ENCODE peak calls at places on chromosomes 11 and 22, in eight cellular contexts. One of them, this sample, is unnamed.

GRCh38 chr11:93796832-93797231 is 12.8 kb downstream of the MED17 start:
- DNase-seq in stimulated activated CD8-positive, alpha-beta memory T cell treated with anti-CD3 and anti-CD28 coated beads, Interleukin-15, amount 100 ng/mL, for 4 hours: no peak
- DNase-seq in RCC 7860: no peak
- DNase-seq in mucosa of descending colon: no peak
- DNase-seq in activated CD4-positive, alpha-beta T cell treated with anti-CD3 and anti-CD28 coated beads, Interleukin-2, amount 10 ng/mL, durations not matched to agents 7 days and 5 days: no peak
- DNase-seq in AG20443: no peak
- DNase-seq in T1000: no peak
- DNase-seq in effector CD4-positive, alpha-beta T cell: no peak
- DNase-seq in this sample: no peak

GRCh38 chr11:131748146-131749050 is 378.0 kb downstream of the NTM start:
- DNase-seq in RCC 7860: peak; percentile 29
- DNase-seq in AG20443: peak; percentile 78
- DNase-seq in activated CD4-positive, alpha-beta T cell treated with anti-CD3 and anti-CD28 coated beads, Interleukin-2, amount 10 ng/mL, durations not matched to agents 7 days and 5 days: peak; percentile 31
- DNase-seq in stimulated activated CD8-positive, alpha-beta memory T cell treated with anti-CD3 and anti-CD28 coated beads, Interleukin-15, amount 100 ng/mL, for 4 hours: no peak
- DNase-seq in mucosa of descending colon: no peak
- DNase-seq in effector CD4-positive, alpha-beta T cell: no peak
- DNase-seq in T1000: no peak
- DNase-seq in this sample: peak; percentile 52

GRCh38 chr11:16770016-16770415 is 31.6 kb downstream of the C11orf58 start:
- DNase-seq in mucosa of descending colon: no peak
- DNase-seq in effector CD4-positive, alpha-beta T cell: no peak
- DNase-seq in stimulated activated CD8-positive, alpha-beta memory T cell treated with anti-CD3 and anti-CD28 coated beads, Interleukin-15, amount 100 ng/mL, for 4 hours: no peak
- DNase-seq in activated CD4-positive, alpha-beta T cell treated with anti-CD3 and anti-CD28 coated beads, Interleukin-2, amount 10 ng/mL, durations not matched to agents 7 days and 5 days: no peak
- DNase-seq in T1000: no peak
- DNase-seq in RCC 7860: no peak
- DNase-seq in AG20443: no peak
- DNase-seq in this sample: no peak

GRCh38 chr22:49500076-49500460 is 327.6 kb downstream of the BRD1 start:
- DNase-seq in RCC 7860: no peak
- DNase-seq in activated CD4-positive, alpha-beta T cell treated with anti-CD3 and anti-CD28 coated beads, Interleukin-2, amount 10 ng/mL, durations not matched to agents 7 days and 5 days: no peak
- DNase-seq in T1000: no peak
- DNase-seq in AG20443: no peak
- DNase-seq in mucosa of descending colon: no peak
- DNase-seq in stimulated activated CD8-positive, alpha-beta memory T cell treated with anti-CD3 and anti-CD28 coated beads, Interleukin-15, amount 100 ng/mL, for 4 hours: no peak
- DNase-seq in effector CD4-positive, alpha-beta T cell: no peak
- DNase-seq in this sample: no peak

GRCh38 chr11:82003671-82004148 is 730.0 kb downstream of the FAM181B start:
- DNase-seq in RCC 7860: peak; percentile 11
- DNase-seq in mucosa of descending colon: no peak
- DNase-seq in T1000: peak; percentile 43
- DNase-seq in activated CD4-positive, alpha-beta T cell treated with anti-CD3 and anti-CD28 coated beads, Interleukin-2, amount 10 ng/mL, durations not matched to agents 7 days and 5 days: no peak
- DNase-seq in AG20443: peak; percentile 12
- DNase-seq in stimulated activated CD8-positive, alpha-beta memory T cell treated with anti-CD3 and anti-CD28 coated beads, Interleukin-15, amount 100 ng/mL, for 4 hours: no peak
- DNase-seq in effector CD4-positive, alpha-beta T cell: no peak
- DNase-seq in this sample: peak; percentile 72

GRCh38 chr11:129313588-129314288 is 61.9 kb upstream of the BARX2 start:
- DNase-seq in AG20443: peak; percentile 32
- DNase-seq in effector CD4-positive, alpha-beta T cell: no peak
- DNase-seq in stimulated activated CD8-positive, alpha-beta memory T cell treated with anti-CD3 and anti-CD28 coated beads, Interleukin-15, amount 100 ng/mL, for 4 hours: no peak
- DNase-seq in T1000: no peak
- DNase-seq in RCC 7860: no peak
- DNase-seq in mucosa of descending colon: no peak
- DNase-seq in activated CD4-positive, alpha-beta T cell treated with anti-CD3 and anti-CD28 coated beads, Interleukin-2, amount 10 ng/mL, durations not matched to agents 7 days and 5 days: no peak
- DNase-seq in this sample: no peak

GRCh38 chr11:66957971-66958231 is 282 bp downstream of the PC start:
- DNase-seq in AG20443: peak; percentile 74
- DNase-seq in mucosa of descending colon: no peak
- DNase-seq in RCC 7860: no peak
- DNase-seq in T1000: no peak
- DNase-seq in stimulated activated CD8-positive, alpha-beta memory T cell treated with anti-CD3 and anti-CD28 coated beads, Interleukin-15, amount 100 ng/mL, for 4 hours: no peak
- DNase-seq in activated CD4-positive, alpha-beta T cell treated with anti-CD3 and anti-CD28 coated beads, Interleukin-2, amount 10 ng/mL, durations not matched to agents 7 days and 5 days: no peak
- DNase-seq in effector CD4-positive, alpha-beta T cell: no peak
- DNase-seq in this sample: no peak

GRCh38 chr22:20174785-20175596 is 24.1 kb upstream of the CCDC188 start:
- DNase-seq in activated CD4-positive, alpha-beta T cell treated with anti-CD3 and anti-CD28 coated beads, Interleukin-2, amount 10 ng/mL, durations not matched to agents 7 days and 5 days: no peak
- DNase-seq in T1000: no peak
- DNase-seq in RCC 7860: no peak
- DNase-seq in mucosa of descending colon: no peak
- DNase-seq in stimulated activated CD8-positive, alpha-beta memory T cell treated with anti-CD3 and anti-CD28 coated beads, Interleukin-15, amount 100 ng/mL, for 4 hours: no peak
- DNase-seq in effector CD4-positive, alpha-beta T cell: no peak
- DNase-seq in AG20443: peak; percentile 55
- DNase-seq in this sample: no peak

GRCh38 chr11:87038235-87038960 is 664 bp downstream of the TMEM135 start:
- DNase-seq in activated CD4-positive, alpha-beta T cell treated with anti-CD3 and anti-CD28 coated beads, Interleukin-2, amount 10 ng/mL, durations not matched to agents 7 days and 5 days: no peak
- DNase-seq in mucosa of descending colon: no peak
- DNase-seq in stimulated activated CD8-positive, alpha-beta memory T cell treated with anti-CD3 and anti-CD28 coated beads, Interleukin-15, amount 100 ng/mL, for 4 hours: no peak
- DNase-seq in AG20443: peak; percentile 30
- DNase-seq in effector CD4-positive, alpha-beta T cell: no peak
- DNase-seq in T1000: no peak
- DNase-seq in RCC 7860: no peak
- DNase-seq in this sample: no peak

GRCh38 chr11:1751999-1752906 is 1.9 kb upstream of the IFITM10 start:
- DNase-seq in effector CD4-positive, alpha-beta T cell: no peak
- DNase-seq in stimulated activated CD8-positive, alpha-beta memory T cell treated with anti-CD3 and anti-CD28 coated beads, Interleukin-15, amount 100 ng/mL, for 4 hours: no peak
- DNase-seq in RCC 7860: no peak
- DNase-seq in T1000: no peak
- DNase-seq in mucosa of descending colon: peak; percentile 58
- DNase-seq in AG20443: no peak
- DNase-seq in activated CD4-positive, alpha-beta T cell treated with anti-CD3 and anti-CD28 coated beads, Interleukin-2, amount 10 ng/mL, durations not matched to agents 7 days and 5 days: no peak
- DNase-seq in this sample: no peak

GRCh38 chr11:134514354-134514951 is 102.4 kb upstream of the B3GAT1 start:
- DNase-seq in activated CD4-positive, alpha-beta T cell treated with anti-CD3 and anti-CD28 coated beads, Interleukin-2, amount 10 ng/mL, durations not matched to agents 7 days and 5 days: no peak
- DNase-seq in stimulated activated CD8-positive, alpha-beta memory T cell treated with anti-CD3 and anti-CD28 coated beads, Interleukin-15, amount 100 ng/mL, for 4 hours: no peak
- DNase-seq in effector CD4-positive, alpha-beta T cell: no peak
- DNase-seq in RCC 7860: no peak
- DNase-seq in T1000: no peak
- DNase-seq in mucosa of descending colon: peak; percentile 42
- DNase-seq in AG20443: no peak
- DNase-seq in this sample: no peak

GRCh38 chr11:67584881-67585873 is 1.6 kb downstream of the GSTP1 start:
- DNase-seq in activated CD4-positive, alpha-beta T cell treated with anti-CD3 and anti-CD28 coated beads, Interleukin-2, amount 10 ng/mL, durations not matched to agents 7 days and 5 days: no peak
- DNase-seq in stimulated activated CD8-positive, alpha-beta memory T cell treated with anti-CD3 and anti-CD28 coated beads, Interleukin-15, amount 100 ng/mL, for 4 hours: no peak
- DNase-seq in effector CD4-positive, alpha-beta T cell: no peak
- DNase-seq in RCC 7860: no peak
- DNase-seq in mucosa of descending colon: peak; percentile 58
- DNase-seq in AG20443: no peak
- DNase-seq in T1000: no peak
- DNase-seq in this sample: no peak

GRCh38 chr11:132941024-132941646 is 591.2 kb downstream of the OPCML start:
- DNase-seq in AG20443: peak; percentile 47
- DNase-seq in effector CD4-positive, alpha-beta T cell: no peak
- DNase-seq in RCC 7860: peak; percentile 6
- DNase-seq in activated CD4-positive, alpha-beta T cell treated with anti-CD3 and anti-CD28 coated beads, Interleukin-2, amount 10 ng/mL, durations not matched to agents 7 days and 5 days: peak; percentile 7
- DNase-seq in T1000: no peak
- DNase-seq in mucosa of descending colon: no peak
- DNase-seq in stimulated activated CD8-positive, alpha-beta memory T cell treated with anti-CD3 and anti-CD28 coated beads, Interleukin-15, amount 100 ng/mL, for 4 hours: no peak
- DNase-seq in this sample: no peak

GRCh38 chr11:7941608-7942007 is at the start of gene OR10A3:
- DNase-seq in effector CD4-positive, alpha-beta T cell: no peak
- DNase-seq in RCC 7860: no peak
- DNase-seq in mucosa of descending colon: no peak
- DNase-seq in T1000: no peak
- DNase-seq in activated CD4-positive, alpha-beta T cell treated with anti-CD3 and anti-CD28 coated beads, Interleukin-2, amount 10 ng/mL, durations not matched to agents 7 days and 5 days: no peak
- DNase-seq in AG20443: no peak
- DNase-seq in stimulated activated CD8-positive, alpha-beta memory T cell treated with anti-CD3 and anti-CD28 coated beads, Interleukin-15, amount 100 ng/mL, for 4 hours: no peak
- DNase-seq in this sample: no peak

GRCh38 chr11:9207229-9207628 is 57.9 kb downstream of the DENND5A start:
- DNase-seq in effector CD4-positive, alpha-beta T cell: no peak
- DNase-seq in mucosa of descending colon: no peak
- DNase-seq in stimulated activated CD8-positive, alpha-beta memory T cell treated with anti-CD3 and anti-CD28 coated beads, Interleukin-15, amount 100 ng/mL, for 4 hours: no peak
- DNase-seq in AG20443: no peak
- DNase-seq in RCC 7860: no peak
- DNase-seq in T1000: no peak
- DNase-seq in activated CD4-positive, alpha-beta T cell treated with anti-CD3 and anti-CD28 coated beads, Interleukin-2, amount 10 ng/mL, durations not matched to agents 7 days and 5 days: no peak
- DNase-seq in this sample: no peak

GRCh38 chr11:111440416-111441205 is 61.5 kb upstream of the POU2AF1 start:
- DNase-seq in stimulated activated CD8-positive, alpha-beta memory T cell treated with anti-CD3 and anti-CD28 coated beads, Interleukin-15, amount 100 ng/mL, for 4 hours: no peak
- DNase-seq in activated CD4-positive, alpha-beta T cell treated with anti-CD3 and anti-CD28 coated beads, Interleukin-2, amount 10 ng/mL, durations not matched to agents 7 days and 5 days: no peak
- DNase-seq in mucosa of descending colon: no peak
- DNase-seq in T1000: no peak
- DNase-seq in AG20443: no peak
- DNase-seq in RCC 7860: no peak
- DNase-seq in effector CD4-positive, alpha-beta T cell: no peak
- DNase-seq in this sample: no peak

GRCh38 chr22:27099896-27100295 is 442.5 kb downstream of the MIAT start:
- DNase-seq in activated CD4-positive, alpha-beta T cell treated with anti-CD3 and anti-CD28 coated beads, Interleukin-2, amount 10 ng/mL, durations not matched to agents 7 days and 5 days: no peak
- DNase-seq in mucosa of descending colon: no peak
- DNase-seq in T1000: no peak
- DNase-seq in RCC 7860: no peak
- DNase-seq in AG20443: no peak
- DNase-seq in effector CD4-positive, alpha-beta T cell: no peak
- DNase-seq in stimulated activated CD8-positive, alpha-beta memory T cell treated with anti-CD3 and anti-CD28 coated beads, Interleukin-15, amount 100 ng/mL, for 4 hours: no peak
- DNase-seq in this sample: no peak

This sample was measured in HS-5.